ENCODE peak calls at places on chromosomes 13 and 19, in ten cellular contexts. X is spleen, M is tibial nerve, H is transverse colon, G is esophagus squamous epithelium, T is stomach, B is right lobe of liver, F is lower leg skin, V is A549, Q is adrenal gland. E is an unnamed sample.

GRCh38 chr19:48810151-48810550 is 678 bp downstream of the BCAT2 start:
- DNase-seq in X (no peak), H (no peak), M (no peak), T (no peak), G (no peak), F (no peak), B (no peak), V (no peak), Q (no peak), E (no peak)

GRCh38 chr19:39140195-39140516 is 14.6 kb downstream of the PAK4 start:
- DNase-seq in Q (no peak), B (no peak), F (no peak), X (no peak), T (no peak), M (no peak), H (no peak), V (no peak), G (no peak), E (no peak)

GRCh38 chr13:75061909-75062308 is 420.1 kb downstream of the TBC1D4 start:
- DNase-seq in H (no peak), T (no peak), V (no peak), G (no peak), X (no peak), Q (no peak), F (no peak), M (no peak), B (no peak), E (no peak)

GRCh38 chr13:112670118-112670517 is 19.7 kb upstream of the ATP11A start:
- DNase-seq in T (peak; percentile 22), M (no peak), H (no peak), B (no peak), Q (no peak), G (no peak), X (no peak), V (no peak), F (peak; percentile 28), E (no peak)

GRCh38 chr13:73216381-73216831 is 157.6 kb downstream of the KLF5 start:
- DNase-seq in G (no peak), F (no peak), B (no peak), V (no peak), M (no peak), X (no peak), T (no peak), Q (no peak), H (no peak), E (no peak)

GRCh38 chr13:29607465-29607864 is 12.0 kb upstream of the SLC7A1 start:
- DNase-seq in M (no peak), V (no peak), F (no peak), T (no peak), Q (no peak), B (no peak), G (no peak), X (no peak), H (no peak), E (no peak)

GRCh38 chr19:50896591-50897190 is 14.5 kb downstream of the KLK4 start:
- DNase-seq in H (no peak), V (no peak), F (no peak), B (no peak), M (no peak), G (no peak), T (no peak), Q (peak; percentile 83), X (peak; percentile 83), E (no peak)

GRCh38 chr13:110308377-110309158 is 1.5 kb downstream of the COL4A2 start:
- DNase-seq in B (no peak), T (no peak), H (no peak), Q (peak; percentile 11), G (no peak), V (no peak), F (peak; percentile 85), X (no peak), M (peak; percentile 53), E (peak; percentile 67)

GRCh38 chr13:93226623-93227279 is at the start of gene GPC6:
- DNase-seq in T (no peak), H (peak; percentile 18), Q (peak; percentile 20), B (peak; percentile 28), X (no peak), F (no peak), G (no peak), M (peak; percentile 57), V (no peak), E (peak; percentile 62)

GRCh38 chr13:22505489-22505888 is 675.3 kb upstream of the SGCG start:
- DNase-seq in V (no peak), T (no peak), Q (peak; percentile 77), F (no peak), H (no peak), B (no peak), M (no peak), G (no peak), X (no peak), E (no peak)

GRCh38 chr13:109275848-109276247 is 510.5 kb downstream of the IRS2 start:
- DNase-seq in G (no peak), Q (no peak), F (no peak), V (no peak), B (no peak), H (peak; percentile 40), M (no peak), X (no peak), T (no peak), E (no peak)

GRCh38 chr19:36775768-36776167 is 3.2 kb upstream of the ZNF850 start:
- DNase-seq in M (no peak), T (no peak), Q (no peak), H (no peak), X (no peak), V (no peak), G (no peak), B (peak; percentile 35), F (peak; percentile 76), E (no peak)

GRCh38 chr19:45448887-45449299 is 18.9 kb upstream of the FOSB start:
- DNase-seq in H (peak; percentile 57), M (no peak), B (no peak), T (no peak), V (no peak), X (no peak), Q (no peak), F (no peak), G (no peak), E (no peak)

GRCh38 chr19:5829567-5830315 is 9.8 kb downstream of the FUT6 start:
- DNase-seq in X (no peak), B (no peak), Q (no peak), G (no peak), V (no peak), M (no peak), F (no peak), H (no peak), T (no peak), E (no peak)

GRCh38 chr19:39038098-39038497 is 5.7 kb upstream of the FBXO27 start:
- DNase-seq in G (no peak), X (no peak), V (peak; percentile 99), H (peak; percentile 9), F (no peak), T (peak; percentile 58), B (peak; percentile 50), Q (no peak), M (no peak), E (peak; percentile 48)

GRCh38 chr13:34571716-34572115 is 370.4 kb upstream of the NBEA start:
- DNase-seq in V (no peak), M (no peak), Q (no peak), X (no peak), B (no peak), F (no peak), T (no peak), G (no peak), H (no peak), E (no peak)

GRCh38 chr13:61905054-61905453 is 489.4 kb upstream of the PCDH20 start:
- DNase-seq in H (no peak), M (no peak), F (no peak), G (no peak), T (no peak), Q (no peak), V (no peak), X (no peak), B (no peak), E (no peak)
- TF ChIP-seq POLR2A in H (no peak), M (no peak), F (no peak), G (no peak), T (no peak), Q (no peak), V (no peak), X (no peak), B (no peak), E (no peak)

DNA sequence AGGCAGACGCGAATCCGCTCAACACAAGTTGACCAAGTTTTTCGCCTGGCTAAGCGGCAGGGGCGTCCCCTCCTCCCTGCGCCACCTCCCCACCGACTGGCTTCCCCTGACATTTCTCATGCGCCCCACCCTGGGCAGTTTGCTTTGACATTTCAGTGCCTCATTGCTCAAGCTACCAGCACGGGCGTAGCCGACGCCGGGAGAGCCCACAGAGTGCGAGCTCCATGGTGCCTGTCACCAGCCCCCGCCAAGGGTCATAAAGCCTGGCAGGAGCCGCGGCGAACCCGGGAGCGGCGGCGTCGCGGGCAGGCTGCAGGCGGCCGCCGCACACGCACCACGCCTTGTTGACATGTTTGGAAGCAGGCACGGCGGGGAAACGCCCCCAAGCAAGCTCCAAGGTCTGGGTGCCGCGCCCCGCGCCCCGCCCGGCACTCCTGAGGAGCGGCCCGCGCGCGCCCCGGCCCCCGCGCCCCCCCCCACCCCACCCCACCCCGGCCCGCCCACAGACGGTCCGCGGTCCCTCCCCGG is 640 bp downstream of the FBXL3 start:
- DNase-seq in F (peak; percentile 97), M (peak; percentile 70), Q (peak; percentile 88), T (peak; percentile 89), B (peak; percentile 84), G (peak; percentile 53), H (peak; percentile 94), X (peak; percentile 96), V (peak; percentile 15), E (peak; percentile 44)
- TF ChIP-seq POLR2A in F (no peak), M (peak; percentile 32), Q (no peak), T (no peak), B (no peak), G (no peak), H (peak; percentile 72), X (no peak), V (no peak), E (no peak)

DNA sequence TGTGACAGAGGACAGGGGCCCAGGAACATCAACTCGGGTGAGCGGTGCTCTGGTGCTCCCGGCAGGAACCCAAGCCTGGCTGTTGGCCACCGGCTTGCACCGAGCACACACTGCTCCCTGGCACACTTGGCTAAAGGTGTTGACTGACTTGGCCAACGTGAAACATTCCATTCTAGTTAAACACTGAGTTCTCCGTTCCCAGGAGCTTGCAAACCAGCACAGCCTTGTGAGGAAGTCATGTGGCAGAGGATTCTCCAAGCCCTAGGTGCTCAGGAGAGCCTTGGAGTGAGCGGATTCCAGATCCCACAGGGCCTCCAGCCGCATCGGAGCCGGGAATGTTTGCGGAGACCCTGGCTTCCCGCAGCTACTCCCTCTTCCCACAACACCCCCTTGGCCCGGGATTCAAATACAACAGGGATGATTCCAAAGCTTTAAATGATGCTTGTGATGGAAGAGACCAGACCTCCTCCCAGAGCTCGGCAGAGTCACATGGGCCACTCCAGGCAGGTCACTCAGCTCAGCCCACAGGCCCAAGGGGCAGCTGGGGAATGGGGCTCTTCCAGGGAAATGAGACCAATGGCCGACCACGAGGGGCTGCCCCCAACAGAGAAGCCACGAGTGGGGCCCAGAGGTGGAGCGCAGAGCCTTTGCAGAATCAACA is 2.9 kb downstream of the C13orf46 start:
- DNase-seq in V (no peak), Q (peak; percentile 13), B (peak; percentile 85), X (peak; percentile 41), M (peak; percentile 55), G (no peak), F (peak; percentile 87), T (peak; percentile 91), H (peak; percentile 75), E (no peak)
- TF ChIP-seq POLR2A in V (no peak), Q (no peak), B (peak; percentile 44), X (no peak), M (no peak), G (no peak), F (no peak), T (no peak), H (no peak), E (no peak)

GRCh38 chr19:43765109-43765876 is 10.5 kb upstream of the SMG9 start:
- DNase-seq in V (peak; percentile 93), T (peak; percentile 57), M (peak; percentile 21), Q (peak; percentile 94), X (peak; percentile 83), B (no peak), H (peak; percentile 75), G (no peak), F (peak; percentile 93), E (peak; percentile 90)
- TF ChIP-seq POLR2A in V (no peak), T (no peak), M (no peak), Q (no peak), X (no peak), B (no peak), H (no peak), G (no peak), F (no peak), E (no peak)

E was measured in H54.